ENCODE peak calls at places on chromosomes 4 and X, in eight cellular contexts. B, Q, F, W, X, J, P and E are unnamed samples.

GRCh38 chrX:134210465-134210864 is 26.5 kb upstream of the CCDC160 start:
- DNase-seq in X (no peak), B (no peak), W (no peak), Q (no peak), J (no peak), F (no peak), P (no peak), E (no peak)

GRCh38 chrX:140918398-140919043 is 83.9 kb upstream of the SPANXB1 start:
- DNase-seq in J (no peak), B (peak), Q (peak), W (peak), X (peak), P (no peak), F (peak), E (no peak)

GRCh38 chr4:114615435-114615834 is 16.8 kb downstream of the UGT8 start:
- DNase-seq in F (no peak), P (no peak), B (no peak), X (peak), Q (no peak), W (no peak), J (no peak), E (no peak)

GRCh38 chr4:118879409-118879808 is 9.2 kb upstream of the SYNPO2 start:
- DNase-seq in B (no peak), W (no peak), P (no peak), X (no peak), F (no peak), Q (no peak), J (no peak), E (no peak)

GRCh38 chrX:63258144-63258543 is 93.0 kb downstream of the SPIN4 start:
- DNase-seq in W (no peak), B (no peak), F (no peak), X (no peak), P (no peak), Q (no peak), J (no peak), E (no peak)

GRCh38 chrX:124217289-124218251 is 114.9 kb upstream of the TEX13D start:
- DNase-seq in J (no peak), B (peak), X (no peak), F (no peak), W (no peak), P (no peak), Q (peak), E (no peak)

GRCh38 chrX:68387786-68388185 is 45.5 kb downstream of the OPHN1 start:
- DNase-seq in Q (no peak), X (peak), F (no peak), W (no peak), B (no peak), J (no peak), P (no peak), E (no peak)

GRCh38 chr4:170769857-170770256 is 680.1 kb upstream of the AADAT start:
- DNase-seq in F (no peak), P (no peak), W (no peak), X (no peak), J (no peak), B (no peak), Q (no peak), E (no peak)

GRCh38 chr4:70902577-70903281 is 560 bp downstream of the MOB1B start:
- DNase-seq in Q (peak), F (no peak), J (no peak), X (no peak), P (no peak), B (no peak), W (no peak), E (no peak)

GRCh38 chr4:26302390-26302897 is 18.4 kb upstream of the RBPJ start:
- DNase-seq in Q (no peak), W (no peak), J (no peak), F (no peak), X (no peak), P (no peak), B (no peak), E (peak)

GRCh38 chrX:9466115-9466495 is 1.2 kb downstream of the TBL1X start:
- DNase-seq in X (peak), Q (no peak), B (peak), P (no peak), F (no peak), J (peak), W (no peak), E (no peak)

GRCh38 chr4:148649669-148650331 is 207.6 kb upstream of the NR3C2 start:
- DNase-seq in J (no peak), F (no peak), X (peak), B (no peak), P (no peak), W (no peak), Q (no peak), E (no peak)

GRCh38 chr4:17494258-17494657 is 17.6 kb downstream of the QDPR start:
- DNase-seq in P (peak), X (peak), W (no peak), J (peak), B (no peak), Q (no peak), F (peak), E (no peak)

GRCh38 chrX:71623714-71624113 is 5.4 kb upstream of the CXCR3 start:
- DNase-seq in B (no peak), F (no peak), Q (no peak), X (no peak), J (no peak), P (no peak), W (no peak), E (no peak)

GRCh38 chr4:16783119-16783518 is 115.3 kb downstream of the LDB2 start:
- DNase-seq in W (no peak), P (no peak), J (no peak), F (no peak), X (peak), Q (no peak), B (no peak), E (no peak)

GRCh38 chr4:168503652-168504362 is 7.0 kb downstream of the PALLD start:
- DNase-seq in P (no peak), J (no peak), B (no peak), X (no peak), W (no peak), F (no peak), Q (no peak), E (peak)

GRCh38 chr4:185290656-185291055 is 81.3 kb downstream of the SNX25 start:
- DNase-seq in P (no peak), F (no peak), B (no peak), X (no peak), Q (no peak), J (no peak), W (no peak), E (no peak)

GRCh38 chrX:1181131-1181530 is 31.3 kb downstream of the CRLF2 start:
- DNase-seq in X (no peak), F (no peak), W (no peak), P (no peak), Q (no peak), B (no peak), J (peak), E (no peak)

GRCh38 chrX:148070504-148070877 is 89.4 kb downstream of the FMR1NB start:
- DNase-seq in Q (no peak), J (no peak), B (no peak), P (no peak), W (no peak), X (no peak), F (no peak), E (no peak)

GRCh38 chrX:1481636-1482529 is 29.2 kb upstream of the ASMTL start:
- DNase-seq in B (peak), W (peak), X (peak), Q (peak), F (peak), P (peak), J (peak), E (peak)

GRCh38 chrX:136752796-136753195 is 27.9 kb downstream of the ARHGEF6 start:
- DNase-seq in P (no peak), X (no peak), Q (no peak), F (no peak), B (no peak), J (no peak), W (no peak), E (no peak)

GRCh38 chr4:8893227-8893623 is 21.6 kb upstream of the HMX1 start:
- DNase-seq in F (no peak), X (no peak), J (no peak), P (no peak), Q (no peak), W (no peak), B (no peak), E (no peak)

GRCh38 chrX:110341189-110342035 is 17.2 kb upstream of the RTL9 start:
- DNase-seq in J (no peak), Q (no peak), B (no peak), W (peak), F (peak), P (peak), X (no peak), E (no peak)

GRCh38 chrX:134619838-134620237 is 38.4 kb downstream of the PLAC1 start:
- DNase-seq in X (no peak), F (no peak), Q (no peak), J (no peak), P (no peak), W (no peak), B (no peak), E (no peak)

GRCh38 chr4:98929341-98930267 is 671 bp upstream of the EIF4E start:
- DNase-seq in F (peak), B (peak), P (peak), X (peak), Q (peak), W (peak), J (peak), E (peak)

GRCh38 chr4:110518889-110519490 is 43.0 kb downstream of the ENPEP start:
- DNase-seq in B (peak), F (no peak), J (no peak), Q (no peak), P (no peak), X (peak), W (no peak), E (no peak)

GRCh38 chrX:47420264-47420663 is 49.9 kb downstream of the ZNF157 start:
- DNase-seq in F (no peak), X (no peak), P (no peak), W (no peak), J (no peak), Q (no peak), B (no peak), E (no peak)

GRCh38 chrX:22272613-22273012 is at the start of gene CBLL2:
- DNase-seq in Q (no peak), F (no peak), W (no peak), B (no peak), J (no peak), P (no peak), X (no peak), E (no peak)

GRCh38 chrX:22273714-22274317 is 1.1 kb downstream of the CBLL2 start:
- DNase-seq in B (no peak), J (no peak), F (no peak), X (no peak), Q (no peak), P (no peak), W (no peak), E (no peak)

GRCh38 chrX:22276781-22277180 is 4.1 kb downstream of the CBLL2 start:
- DNase-seq in J (no peak), Q (no peak), X (no peak), B (no peak), P (no peak), W (no peak), F (no peak), E (no peak)

GRCh38 chrX:22278375-22278774 is 5.7 kb downstream of the CBLL2 start:
- DNase-seq in W (no peak), J (no peak), F (no peak), Q (no peak), P (no peak), B (no peak), X (no peak), E (no peak)
- TF ChIP-seq CTCF in W (peak), J (no peak), F (peak), Q (no peak), P (no peak), B (no peak), X (no peak), E (no peak)

GRCh38 chrX:11558972-11559371 is 106.7 kb downstream of the ARHGAP6 start:
- DNase-seq in J (no peak), W (no peak), P (no peak), X (peak), B (peak), Q (peak), F (no peak), E (peak)
- TF ChIP-seq CTCF in J (no peak), W (peak), P (no peak), X (no peak), B (peak), Q (no peak), F (peak), E (peak)

GRCh38 chr4:179625391-179625790 is 2183.2 kb upstream of the AGA start:
- DNase-seq in J (no peak), B (no peak), P (peak), F (peak), Q (no peak), W (no peak), X (no peak), E (no peak)

GRCh38 chr4:179624768-179625181 is 2182.5 kb upstream of the AGA start:
- DNase-seq in B (no peak), P (no peak), X (peak), Q (no peak), J (no peak), F (peak), W (no peak), E (no peak)

GRCh38 chr4:179626687-179627086 is 2184.4 kb upstream of the AGA start:
- DNase-seq in B (peak), W (no peak), Q (no peak), J (no peak), F (no peak), X (no peak), P (no peak), E (no peak)
- TF ChIP-seq CTCF in B (peak), W (no peak), Q (no peak), J (no peak), F (no peak), X (no peak), P (no peak), E (no peak)

GRCh38 chr4:102061133-102061532 is 270.6 kb downstream of the BANK1 start:
- DNase-seq in F (no peak), W (no peak), J (no peak), Q (no peak), P (no peak), X (no peak), B (no peak), E (no peak)

GRCh38 chr4:102057122-102057521 is 266.6 kb downstream of the BANK1 start:
- DNase-seq in B (no peak), P (no peak), J (no peak), Q (no peak), X (no peak), F (no peak), W (no peak), E (no peak)

DNA sequence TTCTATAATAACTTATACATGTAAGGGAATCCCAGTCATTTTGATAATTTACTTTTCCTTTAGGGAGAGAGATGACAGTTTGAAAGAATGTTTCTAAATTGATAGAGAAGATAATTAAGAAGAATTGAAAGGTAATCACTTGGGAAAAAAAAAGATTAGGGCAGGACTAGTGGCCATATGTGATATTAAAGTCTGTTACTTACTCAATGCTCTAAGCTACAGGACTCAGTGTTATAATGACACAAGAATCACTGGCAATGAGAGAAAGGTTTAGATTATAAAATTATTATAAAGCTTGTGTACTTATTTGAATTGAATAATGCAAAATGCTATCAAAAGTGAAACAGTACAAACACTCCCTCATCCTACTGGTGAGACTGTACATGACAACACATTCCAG is 265.3 kb downstream of the BANK1 start:
- DNase-seq in F (no peak), W (no peak), P (no peak), J (no peak), Q (no peak), X (no peak), B (no peak), E (no peak)
- TF ChIP-seq CTCF in F (no peak), W (no peak), P (no peak), J (no peak), Q (no peak), X (no peak), B (peak), E (no peak)

GRCh38 chrX:153769865-153770605 is 6.0 kb downstream of the PLXNB3 start:
- DNase-seq in J (no peak), B (no peak), F (no peak), X (no peak), P (no peak), W (no peak), Q (no peak), E (no peak)
- TF ChIP-seq CTCF in J (no peak), B (no peak), F (no peak), X (no peak), P (no peak), W (no peak), Q (no peak), E (no peak)

GRCh38 chr4:151771664-151772063 is 10.9 kb upstream of the GATB start:
- DNase-seq in J (no peak), Q (no peak), P (no peak), W (no peak), F (no peak), X (no peak), B (no peak), E (no peak)

GRCh38 chr4:151768835-151769234 is 8.0 kb upstream of the GATB start:
- DNase-seq in F (no peak), J (no peak), W (no peak), P (no peak), X (no peak), Q (no peak), B (no peak), E (no peak)

GRCh38 chr4:151770154-151770553 is 9.3 kb upstream of the GATB start:
- DNase-seq in Q (no peak), X (no peak), J (no peak), W (no peak), B (no peak), P (no peak), F (no peak), E (no peak)

GRCh38 chr4:151772322-151772721 is 11.5 kb upstream of the GATB start:
- DNase-seq in J (no peak), Q (no peak), W (no peak), B (no peak), F (no peak), X (no peak), P (no peak), E (no peak)

GRCh38 chr4:151766691-151767090 is 5.9 kb upstream of the GATB start:
- DNase-seq in F (no peak), P (no peak), W (no peak), Q (no peak), X (no peak), J (no peak), B (no peak), E (no peak)
- TF ChIP-seq CTCF in F (no peak), P (no peak), W (no peak), Q (no peak), X (peak), J (no peak), B (no peak), E (no peak)

DNA sequence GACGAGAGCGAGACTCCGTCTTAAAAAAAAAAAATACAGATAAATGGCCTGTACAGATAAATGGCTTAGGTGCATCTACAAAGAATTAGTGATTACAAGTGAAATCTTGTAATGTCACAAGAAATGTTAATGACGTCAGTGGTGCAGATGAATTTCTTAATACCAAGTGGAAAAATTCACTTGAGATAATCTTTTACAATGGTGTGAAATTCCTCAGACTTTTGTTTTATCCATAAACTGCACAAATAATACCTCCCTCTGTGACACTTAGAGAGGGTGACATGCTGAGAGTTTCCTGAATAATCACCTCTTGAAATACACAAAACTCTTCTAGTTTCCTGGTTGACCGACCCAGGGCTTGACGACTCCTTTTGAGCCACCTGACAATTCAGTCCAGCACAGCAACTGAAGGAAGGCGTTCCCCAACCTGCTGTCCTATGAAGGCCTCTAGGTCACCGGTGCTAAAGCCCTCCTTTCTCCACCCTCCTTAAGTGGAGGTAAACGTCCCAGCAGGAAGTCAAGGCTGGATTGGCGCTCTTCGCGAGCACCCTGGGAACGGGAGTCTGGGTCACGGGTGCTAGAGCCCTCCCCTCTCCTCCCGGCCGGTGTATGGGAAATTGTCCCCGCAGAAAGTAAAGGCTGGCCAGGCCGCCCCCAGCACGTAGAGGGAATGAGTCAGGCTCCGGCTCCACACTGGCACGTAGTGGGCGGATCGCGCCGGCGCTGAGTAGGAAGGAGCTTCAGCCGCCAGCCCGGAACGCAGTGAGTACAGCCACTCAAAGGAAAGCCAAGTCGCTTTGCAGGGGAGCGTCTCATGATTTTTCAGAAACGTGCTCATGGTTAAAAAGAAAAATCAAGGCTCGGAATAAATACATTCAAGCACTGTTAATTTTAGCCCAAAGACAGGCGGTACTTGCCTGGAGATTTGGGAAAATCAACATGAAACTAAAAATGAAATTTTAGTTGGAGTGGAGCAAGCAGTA is at the start of gene TMEM144:
- DNase-seq in X (peak), B (peak), J (peak), P (peak), W (peak), Q (no peak), F (peak), E (peak)
- TF ChIP-seq CTCF in X (no peak), B (no peak), J (no peak), P (peak), W (no peak), Q (no peak), F (peak), E (no peak)

GRCh38 chr4:7878323-7878722 is 61.3 kb downstream of the AFAP1 start:
- DNase-seq in Q (no peak), W (no peak), X (no peak), F (no peak), J (no peak), P (no peak), B (no peak), E (no peak)

GRCh38 chr4:7874838-7875237 is 64.8 kb downstream of the AFAP1 start:
- DNase-seq in X (no peak), J (no peak), Q (no peak), B (no peak), W (no peak), P (no peak), F (no peak), E (no peak)

GRCh38 chr4:7877131-7877530 is 62.5 kb downstream of the AFAP1 start:
- DNase-seq in F (no peak), P (no peak), W (no peak), J (no peak), Q (no peak), B (no peak), X (no peak), E (no peak)

GRCh38 chr4:7873881-7874280 is 65.8 kb downstream of the AFAP1 start:
- DNase-seq in F (no peak), Q (no peak), J (no peak), P (no peak), X (no peak), W (no peak), B (no peak), E (no peak)

DNA sequence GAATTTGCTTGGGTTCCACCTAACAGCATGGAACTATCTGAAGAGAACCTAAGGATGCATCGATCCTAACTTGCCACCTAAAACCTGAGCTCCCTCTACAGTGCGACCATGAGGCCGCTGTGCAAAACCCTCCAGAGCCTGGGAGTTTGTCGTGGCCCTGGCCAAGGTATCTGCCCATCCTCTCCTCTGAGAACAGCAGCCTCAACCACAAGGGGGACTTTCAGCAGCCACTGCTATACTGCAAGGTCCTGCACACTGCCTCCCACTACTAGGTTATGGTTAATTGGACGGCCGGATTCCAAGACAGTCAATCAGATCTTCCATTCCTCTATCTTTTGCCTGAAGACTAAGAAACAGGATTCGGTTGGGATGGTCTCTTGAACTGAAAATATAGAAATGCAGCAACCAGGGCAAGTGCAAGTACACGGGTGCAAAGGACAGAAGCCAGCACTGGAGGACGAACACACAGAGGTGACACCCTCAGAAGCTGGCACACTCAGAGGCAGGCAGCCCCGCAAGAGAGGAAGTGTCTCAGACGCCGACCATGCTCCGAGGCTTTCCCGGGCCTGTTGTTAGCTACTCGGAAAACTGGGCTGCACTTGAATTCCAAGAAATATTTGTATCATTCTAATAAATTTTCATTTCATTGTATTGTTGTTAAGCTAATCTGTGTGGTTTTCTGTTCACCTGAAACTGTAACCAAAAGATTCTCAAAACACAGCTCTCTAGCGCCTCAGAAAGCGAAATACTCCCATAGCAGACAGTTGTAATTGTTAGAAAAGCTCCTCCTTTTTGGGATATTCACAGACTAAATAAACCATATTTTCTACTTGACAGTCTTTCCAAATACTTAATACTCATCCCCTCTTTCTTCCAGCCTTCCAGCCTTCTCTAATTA is 63.3 kb downstream of the AFAP1 start:
- DNase-seq in X (no peak), P (no peak), Q (no peak), W (no peak), F (no peak), J (no peak), B (peak), E (no peak)
- TF ChIP-seq CTCF in X (no peak), P (peak), Q (peak), W (peak), F (peak), J (no peak), B (peak), E (no peak)